ENCODE peak calls at places on chromosome 10, in eight cellular contexts. N is NCI-H1105 treated with DMSO at 0.1 percent for 48 hours; Q is foreskin keratinocyte; I is AG10803; H is hypothalamus; P is NCI-H345; L is non-pigmented ciliary epithelial cell; C is stimulated activated CD8-positive, alpha-beta memory T cell treated with anti-CD3 and anti-CD28 coated beads, Interleukin-7, amount 100 ng/mL, for 1 hour. G is an unnamed sample.

GRCh38 chr10:34967411-34967880 is 122.7 kb downstream of the CUL2 start:
- DNase-seq in P (no peak), Q (no peak), N (no peak), C (no peak), I (peak), H (no peak), L (no peak), G (no peak)

GRCh38 chr10:787933-788651 is 98.6 kb upstream of the DIP2C start:
- DNase-seq in Q (no peak), N (no peak), C (no peak), P (no peak), H (no peak), L (no peak), I (peak), G (no peak)

GRCh38 chr10:78597791-78598555 is 470.8 kb upstream of the ZMIZ1 start:
- DNase-seq in N (no peak), I (no peak), Q (no peak), C (no peak), L (no peak), H (no peak), P (peak), G (no peak)

GRCh38 chr10:119772347-119772746 is 46.5 kb downstream of the INPP5F start:
- DNase-seq in C (no peak), N (no peak), I (no peak), L (no peak), Q (no peak), P (no peak), H (no peak), G (no peak)

GRCh38 chr10:5071411-5072198 is 22.6 kb upstream of the AKR1C3 start:
- DNase-seq in P (peak), N (peak), L (no peak), Q (peak), I (peak), H (no peak), C (no peak), G (no peak)

GRCh38 chr10:2861632-2862210 is 205.6 kb upstream of the PFKP start:
- DNase-seq in C (no peak), P (no peak), Q (no peak), N (peak), H (no peak), I (no peak), L (no peak), G (no peak)

GRCh38 chr10:112385143-112385695 is 11.3 kb downstream of the ACSL5 start:
- DNase-seq in H (no peak), N (no peak), C (no peak), Q (no peak), I (no peak), P (no peak), L (no peak), G (no peak)

GRCh38 chr10:86665868-86666267 is 2.4 kb upstream of the LDB3 start:
- DNase-seq in P (no peak), I (no peak), Q (no peak), H (peak), N (no peak), C (no peak), L (no peak), G (no peak)

GRCh38 chr10:123408660-123409059 is 254.5 kb downstream of the BUB3 start:
- DNase-seq in Q (no peak), I (no peak), H (no peak), P (no peak), C (no peak), L (no peak), N (no peak), G (no peak)

GRCh38 chr10:3825862-3826351 is 40.9 kb upstream of the KLF6 start:
- DNase-seq in I (no peak), P (no peak), N (no peak), Q (no peak), L (no peak), C (no peak), H (no peak), G (no peak)

GRCh38 chr10:117807441-117807840 is 239.3 kb downstream of the RAB11FIP2 start:
- DNase-seq in C (no peak), I (no peak), P (no peak), Q (no peak), H (no peak), L (no peak), N (no peak), G (no peak)

GRCh38 chr10:7444576-7445226 is 33.9 kb upstream of the SFMBT2 start:
- DNase-seq in P (no peak), I (no peak), H (no peak), N (no peak), C (no peak), L (no peak), Q (no peak), G (no peak)

GRCh38 chr10:24981161-24981710 is 28.8 kb upstream of the PRTFDC1 start:
- DNase-seq in C (no peak), N (no peak), H (no peak), Q (no peak), I (no peak), L (no peak), P (no peak), G (no peak)

GRCh38 chr10:3418041-3418760 is 245.6 kb upstream of the PITRM1 start:
- DNase-seq in I (no peak), H (no peak), C (no peak), Q (no peak), P (no peak), L (no peak), N (no peak), G (no peak)

GRCh38 chr10:130026670-130027456 is 62.8 kb upstream of the EBF3 start:
- DNase-seq in I (no peak), H (no peak), N (no peak), Q (no peak), C (no peak), P (no peak), L (no peak), G (no peak)

GRCh38 chr10:4243651-4244050 is 458.6 kb upstream of the KLF6 start:
- DNase-seq in P (no peak), L (peak), C (no peak), N (no peak), Q (peak), H (no peak), I (peak), G (no peak)

GRCh38 chr10:104391150-104391968 is 37.7 kb downstream of the CFAP58 start:
- DNase-seq in L (no peak), H (no peak), P (no peak), I (no peak), N (no peak), C (no peak), Q (peak), G (no peak)

GRCh38 chr10:129496995-129497394 is 30.0 kb downstream of the MGMT start:
- DNase-seq in N (no peak), P (no peak), Q (no peak), H (no peak), L (no peak), I (no peak), C (no peak), G (no peak)

GRCh38 chr10:75294031-75294437 is 58.3 kb upstream of the COMTD1 start:
- DNase-seq in Q (no peak), L (no peak), N (no peak), P (no peak), C (no peak), H (no peak), I (no peak), G (no peak)

GRCh38 chr10:101073631-101074030 is 11.8 kb downstream of the KAZALD1 start:
- DNase-seq in Q (no peak), L (no peak), P (no peak), I (no peak), H (no peak), N (no peak), C (no peak), G (no peak)